ENCODE peak calls at places on chromosomes 16 and 17, in six cellular contexts. S, D, J, K, N and R are unnamed samples. For H3K36me3, the result is how much of the 10 kb centered on the place peaks cover.

GRCh38 chr17:20721151-20721550 is 141.6 kb downstream of the CDRT15L2 start:
- DNase-seq in S (no peak), J (no peak), N (no peak), K (no peak), D (no peak), R (no peak)

GRCh38 chr17:7992516-7992915 is 9.9 kb upstream of the GUCY2D start:
- DNase-seq in K (no peak), N (no peak), J (no peak), S (no peak), D (no peak), R (no peak)

GRCh38 chr17:78572277-78573205 is 4.7 kb downstream of the DNAH17 start:
- DNase-seq in D (no peak), K (no peak), J (no peak), S (no peak), N (no peak), R (no peak)

GRCh38 chr17:47305302-47305923 is 18.3 kb upstream of the EFCAB13 start:
- DNase-seq in K (no peak), D (no peak), J (no peak), S (no peak), N (no peak), R (no peak)

GRCh38 chr16:31397101-31397660 is 4.0 kb downstream of the ITGAD start:
- DNase-seq in N (no peak), J (no peak), D (no peak), K (no peak), S (no peak), R (no peak)

GRCh38 chr16:58509256-58510096 is 5.8 kb upstream of the SETD6 start:
- DNase-seq in J (peak), K (peak), D (no peak), S (peak), N (no peak), R (no peak)

GRCh38 chr17:15409721-15410247 is 57.6 kb downstream of the CDRT4 start:
- DNase-seq in N (no peak), K (no peak), J (no peak), S (no peak), D (no peak), R (no peak)

GRCh38 chr16:29664133-29664912 is 1.3 kb downstream of the SPN start:
- DNase-seq in J (peak), S (no peak), D (no peak), K (no peak), N (no peak), R (peak)

GRCh38 chr17:82461827-82462524 is 3.4 kb downstream of the NARF start:
- DNase-seq in D (no peak), K (peak), N (peak), S (peak), J (no peak), R (no peak)

GRCh38 chr17:77875051-77875780 is 83.3 kb upstream of the TNRC6C start:
- DNase-seq in D (peak), K (no peak), S (peak), N (no peak), J (no peak), R (no peak)

GRCh38 chr17:28735242-28735722 is 6.7 kb downstream of the NEK8 start:
- DNase-seq in K (no peak), N (no peak), J (no peak), D (no peak), S (no peak), R (no peak)

GRCh38 chr17:56786989-56787482 is 46.7 kb downstream of the C17orf67 start:
- DNase-seq in D (no peak), J (peak), N (no peak), S (no peak), K (no peak), R (peak)

GRCh38 chr17:3710951-3711383 is 12.7 kb upstream of the HASPIN start:
- DNase-seq in J (peak), D (no peak), K (no peak), N (no peak), S (no peak), R (peak)

GRCh38 chr16:19601083-19601976 is 45.8 kb downstream of the VPS35L start:
- DNase-seq in N (no peak), S (no peak), D (no peak), J (peak), K (no peak), R (no peak)

GRCh38 chr17:58531122-58531521 is 16.7 kb upstream of the MTMR4 start:
- DNase-seq in K (no peak), J (no peak), S (no peak), D (no peak), N (peak), R (no peak)

GRCh38 chr17:82940226-82941020 is 100.6 kb upstream of the ZNF750 start:
- DNase-seq in N (no peak), K (no peak), D (no peak), S (peak), J (no peak), R (no peak)

GRCh38 chr17:27354491-27355081 is 60.7 kb downstream of the WSB1 start:
- DNase-seq in S (no peak), J (no peak), K (no peak), D (no peak), N (no peak), R (no peak)

GRCh38 chr17:75270966-75271232 is at the start of gene MIF4GD:
- DNase-seq in N (no peak), S (no peak), J (no peak), K (no peak), D (no peak), R (no peak)

GRCh38 chr17:61400058-61400785 is 579 bp downstream of the TBX2 start:
- DNase-seq in K (peak), J (no peak), S (no peak), N (no peak), D (no peak), R (no peak)

GRCh38 chr17:50660042-50660886 is 25.6 kb downstream of the ABCC3 start:
- DNase-seq in N (no peak), S (no peak), D (peak), K (no peak), J (no peak), R (no peak)

GRCh38 chr16:85104821-85105391 is 7.4 kb downstream of the CIBAR2 start:
- DNase-seq in K (no peak), S (peak), N (no peak), D (no peak), J (no peak), R (peak)

GRCh38 chr16:78163772-78164391 is 64.4 kb downstream of the WWOX start:
- DNase-seq in K (no peak), S (no peak), N (no peak), J (no peak), D (no peak), R (no peak)

GRCh38 chr17:18226284-18226945 is 980 bp downstream of the LLGL1 start:
- DNase-seq in N (no peak), K (no peak), S (peak), D (no peak), J (peak), R (no peak)

GRCh38 chr17:36690190-36690589 is 88.8 kb downstream of the MRM1 start:
- DNase-seq in N (no peak), S (no peak), J (no peak), D (no peak), K (no peak), R (no peak)

GRCh38 chr16:82011199-82011641 is at the start of gene SDR42E1:
- DNase-seq in S (no peak), K (peak), D (no peak), N (no peak), J (no peak), R (peak)

GRCh38 chr17:76940293-76940692 is 72.1 kb downstream of the MGAT5B start:
- DNase-seq in D (no peak), S (no peak), N (no peak), K (no peak), J (no peak), R (no peak)

GRCh38 chr17:12737740-12738469 is 51.4 kb upstream of the ARHGAP44 start:
- DNase-seq in N (no peak), K (no peak), D (no peak), J (no peak), S (no peak), R (no peak)

GRCh38 chr17:34095101-34095500 is 160.0 kb upstream of the CCL2 start:
- DNase-seq in D (no peak), K (no peak), J (no peak), S (no peak), N (peak), R (no peak)

GRCh38 chr17:20073056-20073979 is 64.2 kb downstream of the SPECC1 start:
- DNase-seq in S (peak), D (peak), J (peak), N (no peak), K (no peak), R (no peak)

GRCh38 chr17:79154951-79155557 is 80.4 kb downstream of the ENGASE start:
- DNase-seq in N (no peak), S (no peak), J (no peak), D (no peak), K (no peak), R (no peak)

GRCh38 chr16:70793851-70794502 is 7.0 kb downstream of the VAC14 start:
- DNase-seq in K (no peak), D (no peak), N (no peak), S (no peak), J (no peak), R (no peak)

GRCh38 chr16:69273009-69273408 is 38.1 kb upstream of the VPS4A start:
- DNase-seq in N (no peak), K (no peak), S (no peak), D (no peak), J (no peak), R (no peak)

GRCh38 chr17:10120749-10121148 is 77.7 kb downstream of the GAS7 start:
- DNase-seq in J (peak), K (no peak), S (no peak), N (no peak), D (no peak), R (no peak)

GRCh38 chr17:71632328-71632727 is 488.5 kb upstream of the SOX9 start:
- DNase-seq in D (no peak), N (no peak), S (no peak), J (no peak), K (no peak), R (no peak)

GRCh38 chr17:30858556-30859250 is 26.9 kb downstream of the ATAD5 start:
- DNase-seq in N (no peak), S (no peak), K (no peak), D (no peak), J (no peak), R (no peak)

GRCh38 chr17:45791935-45792334 is 7.8 kb downstream of the CRHR1 start:
- DNase-seq in S (no peak), D (no peak), K (no peak), N (no peak), J (no peak), R (no peak)

GRCh38 chr16:81137754-81138153 is 41.6 kb upstream of the GCSH start:
- DNase-seq in N (no peak), S (no peak), K (no peak), J (no peak), D (no peak), R (no peak)

GRCh38 chr16:85113913-85114312 is 1.6 kb upstream of the CIBAR2 start:
- DNase-seq in J (no peak), S (no peak), N (no peak), K (no peak), D (no peak), R (no peak)

GRCh38 chr16:67437513-67437912 is 6.6 kb downstream of the HSD11B2 start:
- DNase-seq in K (no peak), J (no peak), N (no peak), S (no peak), D (no peak), R (no peak)

GRCh38 chr16:67435758-67436164 is 4.8 kb downstream of the HSD11B2 start:
- DNase-seq in D (no peak), S (no peak), N (no peak), J (no peak), K (no peak), R (no peak)

GRCh38 chr16:67438824-67439393 is 8.0 kb downstream of the HSD11B2 start:
- DNase-seq in N (no peak), K (no peak), D (no peak), J (no peak), S (no peak), R (no peak)

GRCh38 chr16:67436640-67437193 is 5.8 kb downstream of the HSD11B2 start:
- DNase-seq in J (no peak), S (no peak), D (no peak), K (no peak), N (no peak), R (no peak)

DNA sequence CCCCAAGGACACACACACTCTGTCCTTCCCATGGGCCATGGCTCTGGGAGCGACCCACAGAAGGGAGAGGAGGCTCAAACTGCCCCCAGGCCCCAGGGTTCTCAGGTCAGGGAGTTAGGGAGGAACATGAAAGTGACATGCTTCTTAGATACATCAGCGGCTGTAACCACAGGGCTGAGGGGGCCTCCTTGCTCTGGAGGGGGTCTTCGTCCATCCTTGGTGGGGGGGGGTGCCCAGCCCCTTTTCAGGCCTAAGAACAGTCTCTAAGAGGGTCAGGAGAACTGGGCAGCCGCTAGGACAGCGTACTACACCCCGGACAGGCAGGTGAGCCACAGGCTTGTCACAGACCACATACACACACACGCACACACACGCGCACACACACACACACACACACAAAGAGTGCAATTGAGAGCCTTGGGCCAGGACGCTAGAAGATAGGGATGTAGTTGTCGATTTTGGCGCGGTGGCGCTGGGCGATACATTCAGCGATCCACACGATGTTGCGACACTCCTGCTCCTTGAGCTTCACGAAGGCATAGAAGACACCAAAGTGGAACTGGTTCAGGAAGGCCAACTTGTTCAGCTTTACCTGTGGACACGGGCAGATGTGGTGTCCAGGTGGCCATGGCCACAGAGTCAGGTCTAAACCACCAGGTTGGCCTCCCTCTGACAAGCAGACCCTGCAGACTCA is 7.3 kb downstream of the HSD11B2 start:
- DNase-seq in N (no peak), K (no peak), J (no peak), D (no peak), S (no peak), R (no peak)
- H3K36me3 ChIP-seq in N (under half), K (under half), J (under half), D (under half), S (under half), R (under half)

GRCh38 chr17:81328925-81329278 is 33.8 kb upstream of the SLC38A10 start:
- DNase-seq in K (no peak), D (no peak), J (no peak), N (no peak), S (no peak), R (no peak)

GRCh38 chr17:81329279-81329926 is 34.3 kb upstream of the SLC38A10 start:
- DNase-seq in N (peak), J (no peak), S (peak), D (peak), K (peak), R (peak)

GRCh38 chr17:81331527-81332043 is 36.5 kb upstream of the SLC38A10 start:
- DNase-seq in N (no peak), D (no peak), S (no peak), K (no peak), J (no peak), R (no peak)

GRCh38 chr17:81330884-81331245 is 35.8 kb upstream of the SLC38A10 start:
- DNase-seq in D (no peak), S (no peak), K (no peak), J (no peak), N (no peak), R (no peak)

GRCh38 chr17:81329927-81330883 is 35.1 kb upstream of the SLC38A10 start:
- DNase-seq in D (no peak), K (no peak), S (no peak), J (no peak), N (no peak), R (no peak)
- H3K4me3 ChIP-seq in D (no peak), K (no peak), S (peak), J (no peak), N (no peak), R (no peak)

DNA sequence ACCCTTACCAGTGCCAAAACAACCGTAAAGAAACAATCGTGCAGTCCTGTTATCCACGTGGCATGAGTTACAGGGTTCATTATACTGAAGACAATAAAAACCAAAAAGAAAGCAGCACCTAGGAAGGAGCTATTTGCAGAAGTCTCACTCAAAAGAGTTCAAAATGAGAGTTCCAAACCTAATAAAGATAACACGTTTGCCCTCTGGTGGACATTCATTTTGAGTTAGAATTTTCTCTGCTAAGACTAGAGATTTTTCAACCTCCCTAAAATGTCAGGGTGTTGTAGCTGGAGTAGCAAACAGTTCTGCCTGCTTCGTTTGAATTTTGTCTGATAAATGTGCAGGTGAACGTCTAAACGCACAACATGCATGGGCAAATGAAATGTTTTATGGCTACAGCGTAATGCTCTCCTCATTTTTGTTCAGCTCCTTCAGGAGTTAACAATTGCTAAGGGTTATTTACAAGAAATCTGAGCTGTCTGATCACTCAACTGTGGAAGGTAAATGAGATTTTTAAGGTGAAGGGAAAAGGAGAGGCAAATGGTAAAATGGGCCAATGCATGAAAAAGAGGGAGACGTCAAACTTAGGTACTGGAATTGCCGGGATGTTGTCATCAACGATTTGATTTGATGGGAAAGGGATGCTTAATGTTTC is 1067.9 kb upstream of the EEF2KMT start:
- DNase-seq in N (no peak), J (no peak), S (no peak), D (no peak), K (no peak), R (no peak)
- TF ChIP-seq CTCF in N (no peak), J (peak), S (no peak), D (no peak), K (no peak), R (no peak)

DNA sequence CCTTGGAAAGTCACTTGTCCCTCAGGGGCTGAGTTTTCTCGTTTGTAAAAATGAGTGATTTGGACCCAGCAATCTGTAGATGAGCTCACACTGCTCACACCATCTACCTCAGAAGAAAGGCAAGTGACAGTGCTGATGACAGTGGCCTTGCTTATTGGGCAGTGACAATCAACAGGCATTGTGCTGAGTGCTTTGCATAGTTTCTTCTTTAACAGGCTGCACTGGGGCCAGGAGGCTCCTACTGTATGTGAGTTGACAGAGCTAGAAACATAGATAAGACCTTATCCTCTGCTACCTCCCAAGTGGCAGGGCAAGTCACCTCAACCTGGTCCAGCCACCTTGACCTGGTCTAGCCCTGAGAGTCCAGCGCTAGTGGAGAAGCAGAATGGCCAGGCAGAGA is 29.7 kb upstream of the SLC12A3 start:
- DNase-seq in K (no peak), J (no peak), D (no peak), N (no peak), S (no peak), R (no peak)
- H3K36me3 ChIP-seq in K (under half), J (half or more), D (under half), N (under half), S (under half), R (under half)

GRCh38 chr16:89448656-89449055 is 41.7 kb downstream of the ANKRD11 start:
- DNase-seq in S (no peak), J (no peak), D (peak), K (no peak), N (no peak), R (no peak)

GRCh38 chr16:89446975-89447293 is 43.4 kb downstream of the ANKRD11 start:
- DNase-seq in S (no peak), K (no peak), N (no peak), D (no peak), J (no peak), R (no peak)

GRCh38 chr16:89445166-89445565 is 45.2 kb downstream of the ANKRD11 start:
- DNase-seq in N (no peak), K (no peak), S (no peak), J (no peak), D (no peak), R (no peak)

GRCh38 chr16:89444151-89444723 is 46.1 kb downstream of the ANKRD11 start:
- DNase-seq in K (no peak), D (no peak), J (peak), N (no peak), S (no peak), R (no peak)

DNA sequence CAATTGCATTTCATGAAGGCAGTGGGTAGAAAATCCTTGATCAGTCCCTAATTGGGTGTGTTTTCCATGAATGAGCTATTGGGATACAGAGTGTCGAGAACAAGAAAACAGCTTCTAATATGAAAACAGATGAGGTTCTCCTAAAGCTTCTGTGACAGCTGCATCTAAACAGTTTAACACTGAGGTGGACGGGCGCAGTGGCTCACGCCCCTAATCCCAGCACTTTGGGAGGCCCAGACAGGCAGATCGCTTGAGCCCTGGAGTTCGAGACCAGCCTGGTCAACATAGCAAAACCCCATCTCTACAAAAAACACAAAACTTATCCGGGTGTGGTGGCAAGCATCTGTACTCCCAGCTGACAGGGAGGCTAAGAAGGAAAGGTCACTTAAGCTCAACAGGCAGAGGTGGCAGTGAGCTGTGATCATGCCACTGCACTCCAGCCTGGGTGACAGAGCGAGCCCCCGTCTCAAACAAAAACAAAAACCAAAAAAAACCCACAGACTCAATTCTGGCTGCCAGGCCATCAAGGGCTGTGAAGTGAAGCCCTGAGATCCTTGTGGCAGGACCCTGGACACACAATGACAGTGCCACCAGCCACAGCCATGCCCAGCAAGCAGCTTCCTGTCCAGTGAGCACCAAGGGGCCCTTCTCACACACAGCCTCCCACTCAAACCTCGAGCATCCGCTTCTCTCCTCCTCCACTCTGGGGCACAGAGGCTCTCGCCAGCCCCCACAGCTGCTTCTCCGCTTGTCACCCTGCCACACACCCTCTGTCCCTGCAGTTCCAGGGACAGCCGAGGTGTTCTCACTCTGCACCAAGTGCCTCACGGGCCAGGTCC is 44.0 kb downstream of the ANKRD11 start:
- DNase-seq in K (no peak), D (peak), N (no peak), S (no peak), J (no peak), R (no peak)
- H3K4me3 ChIP-seq in K (no peak), D (no peak), N (no peak), S (no peak), J (no peak), R (no peak)